ENCODE peak calls at places on chromosomes 13 and 19, in four cellular contexts. D is Panc1, G is stomach, Z is breast epithelium. U is an unnamed sample.

GRCh38 chr19:29836409-29836825 is 24.6 kb downstream of the CCNE1 start:
- DNase-seq in D (no peak), G (no peak), Z (no peak), U (no peak)

GRCh38 chr19:58325623-58326022 is 1.2 kb upstream of the ZSCAN22 start:
- DNase-seq in D (no peak), G (no peak), Z (no peak), U (no peak)

GRCh38 chr19:16435238-16435911 is 36.4 kb downstream of the EPS15L1 start:
- DNase-seq in D (no peak), G (no peak), Z (no peak), U (no peak)

GRCh38 chr19:19444694-19445155 is 39.2 kb downstream of the GATAD2A start:
- DNase-seq in D (no peak), G (peak), Z (no peak), U (no peak)

GRCh38 chr13:98007001-98007400 is 53.5 kb downstream of the IPO5 start:
- DNase-seq in D (no peak), G (no peak), Z (no peak), U (no peak)

GRCh38 chr19:35421362-35421761 is 26.7 kb upstream of the FFAR2 start:
- DNase-seq in D (no peak), G (no peak), Z (no peak), U (no peak)

GRCh38 chr19:33431986-33432385 is 58.5 kb downstream of the CEBPG start:
- DNase-seq in D (no peak), G (no peak), Z (peak), U (no peak)

GRCh38 chr13:38888309-38888708 is 102.3 kb downstream of the STOML3 start:
- DNase-seq in D (no peak), G (no peak), Z (no peak), U (no peak)

GRCh38 chr19:16210168-16210567 is 12.5 kb downstream of the AP1M1 start:
- DNase-seq in D (no peak), G (no peak), Z (no peak), U (no peak)

GRCh38 chr13:35814573-35814972 is 316.6 kb downstream of the DCLK1 start:
- DNase-seq in D (no peak), G (no peak), Z (no peak), U (no peak)

GRCh38 chr13:96837809-96838208 is 156.5 kb downstream of the OXGR1 start:
- DNase-seq in D (no peak), G (no peak), Z (no peak), U (no peak)

GRCh38 chr13:21576424-21576823 is 27.5 kb downstream of the MICU2 start:
- DNase-seq in D (no peak), G (no peak), Z (no peak), U (no peak)

GRCh38 chr13:92315265-92315664 is 911.3 kb upstream of the GPC6 start:
- DNase-seq in D (no peak), G (no peak), Z (no peak), U (no peak)

GRCh38 chr19:34391813-34392212 is 12.4 kb upstream of the PDCD2L start:
- DNase-seq in D (no peak), G (no peak), Z (no peak), U (no peak)

GRCh38 chr19:46697142-46697960 is 19.6 kb downstream of the PRKD2 start:
- DNase-seq in D (no peak), G (peak), Z (no peak), U (peak)

GRCh38 chr19:7520131-7521051 is 2.0 kb upstream of the MCOLN1 start:
- DNase-seq in D (no peak), G (no peak), Z (no peak), U (no peak)

GRCh38 chr19:39428309-39429112 is 7.2 kb downstream of the RPS16 start:
- DNase-seq in D (peak), G (peak), Z (no peak), U (no peak)

DNA sequence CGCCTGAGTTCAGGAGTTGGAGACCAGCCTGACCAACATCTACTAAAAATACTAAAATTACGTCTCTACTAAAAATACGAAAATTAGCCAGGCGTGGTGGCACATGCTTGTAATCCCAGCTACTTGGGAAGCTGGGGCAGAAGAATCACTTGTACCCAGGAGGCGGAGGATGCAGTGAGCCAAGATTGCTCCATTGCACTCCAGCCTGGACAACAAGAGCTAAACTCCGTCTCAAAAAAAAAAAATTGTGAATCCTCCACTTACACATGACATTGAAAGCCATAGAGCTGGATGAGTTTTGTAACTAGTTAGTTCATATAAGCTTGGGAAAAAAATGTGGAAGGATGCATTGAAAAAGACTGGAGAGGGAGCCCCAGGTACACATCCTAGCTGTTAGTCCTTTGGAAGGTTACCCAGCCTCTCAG is 452 bp upstream of the PSMD8 start:
- DNase-seq in D (no peak), G (no peak), Z (no peak), U (no peak)
- TF ChIP-seq POLR2AphosphoS5 in D (no peak), G (no peak), Z (no peak), U (no peak)

GRCh38 chr19:48719263-48720171 is at the start of gene MAMSTR:
- DNase-seq in D (no peak), G (no peak), Z (no peak), U (no peak)

GRCh38 chr19:48720251-48720612 is 707 bp upstream of the MAMSTR start:
- DNase-seq in D (no peak), G (no peak), Z (no peak), U (no peak)

GRCh38 chr19:48722196-48722708 is 2.7 kb upstream of the MAMSTR start:
- DNase-seq in D (no peak), G (no peak), Z (no peak), U (no peak)

GRCh38 chr19:48718711-48719231 is 754 bp downstream of the MAMSTR start:
- DNase-seq in D (no peak), G (no peak), Z (no peak), U (no peak)

GRCh38 chr19:48720613-48721296 is 1.2 kb upstream of the MAMSTR start:
- DNase-seq in D (peak), G (peak), Z (peak), U (peak)
- TF ChIP-seq POLR2AphosphoS5 in D (peak), G (peak), Z (peak), U (peak)

GRCh38 chr13:32586022-32586900 is at the start of gene PDS5B:
- DNase-seq in D (no peak), G (peak), Z (peak), U (no peak)
- TF ChIP-seq POLR2AphosphoS5 in D (no peak), G (peak), Z (peak), U (peak)

GRCh38 chr19:53872762-53873161 is 5.1 kb downstream of the MYADM start:
- DNase-seq in D (no peak), G (no peak), Z (no peak), U (no peak)

GRCh38 chr19:53871448-53871847 is 3.8 kb downstream of the MYADM start:
- DNase-seq in D (no peak), G (no peak), Z (no peak), U (no peak)

GRCh38 chr19:53868892-53869804 is 1.5 kb downstream of the MYADM start:
- DNase-seq in D (no peak), G (peak), Z (peak), U (no peak)

GRCh38 chr19:53868091-53868891 is 608 bp downstream of the MYADM start:
- DNase-seq in D (no peak), G (peak), Z (peak), U (no peak)

GRCh38 chr19:53870485-53870844 is 2.8 kb downstream of the MYADM start:
- DNase-seq in D (no peak), G (peak), Z (no peak), U (no peak)
- TF ChIP-seq POLR2AphosphoS5 in D (no peak), G (no peak), Z (no peak), U (no peak)

GRCh38 chr19:17579523-17580244 is 24.2 kb downstream of the COLGALT1 start:
- DNase-seq in D (peak), G (no peak), Z (no peak), U (no peak)

GRCh38 chr19:17582613-17583012 is 27.2 kb downstream of the COLGALT1 start:
- DNase-seq in D (no peak), G (no peak), Z (no peak), U (no peak)

GRCh38 chr19:17581211-17581874 is 25.9 kb downstream of the COLGALT1 start:
- DNase-seq in D (no peak), G (no peak), Z (no peak), U (no peak)

GRCh38 chr19:17580470-17581000 is 25.1 kb downstream of the COLGALT1 start:
- DNase-seq in D (no peak), G (no peak), Z (no peak), U (no peak)

GRCh38 chr19:17584132-17584531 is 28.7 kb downstream of the COLGALT1 start:
- DNase-seq in D (no peak), G (no peak), Z (no peak), U (no peak)
- TF ChIP-seq POLR2AphosphoS5 in D (no peak), G (no peak), Z (no peak), U (no peak)

GRCh38 chr13:114196629-114197028 is 17.6 kb downstream of the CFAP97D2 start:
- DNase-seq in D (no peak), G (no peak), Z (no peak), U (no peak)
- TF ChIP-seq POLR2AphosphoS5 in D (no peak), G (no peak), Z (no peak), U (no peak)

GRCh38 chr13:110886475-110887241 is 28.2 kb downstream of the ANKRD10 start:
- DNase-seq in D (no peak), G (no peak), Z (no peak), U (no peak)

GRCh38 chr13:110887242-110887954 is 27.5 kb downstream of the ANKRD10 start:
- DNase-seq in D (no peak), G (no peak), Z (no peak), U (no peak)

GRCh38 chr13:110885966-110886365 is 28.9 kb downstream of the ANKRD10 start:
- DNase-seq in D (no peak), G (no peak), Z (no peak), U (no peak)

GRCh38 chr13:110888390-110888789 is 26.5 kb downstream of the ANKRD10 start:
- DNase-seq in D (no peak), G (no peak), Z (no peak), U (no peak)

GRCh38 chr13:110887955-110888333 is 26.9 kb downstream of the ANKRD10 start:
- DNase-seq in D (no peak), G (no peak), Z (no peak), U (no peak)
- TF ChIP-seq POLR2AphosphoS5 in D (no peak), G (no peak), Z (no peak), U (no peak)

U was measured in SK-N-MC.